ENCODE peak calls at places on chromosome 5, in five cellular contexts. One of them, this sample, is unnamed.

GRCh38 chr5:72878854-72879253 is 62.4 kb downstream of the TNPO1 start:
- DNase-seq in activated CD8-positive, alpha-beta memory T cell treated with anti-CD3 and anti-CD28 coated beads for 48 hours: no peak
- DNase-seq in neural progenitor cell: no peak
- DNase-seq in kidney: no peak
- DNase-seq in psoas muscle: no peak
- DNase-seq in this sample: no peak

GRCh38 chr5:144979516-144980264 is 809.0 kb downstream of the KCTD16 start:
- DNase-seq in neural progenitor cell: no peak
- DNase-seq in activated CD8-positive, alpha-beta memory T cell treated with anti-CD3 and anti-CD28 coated beads for 48 hours: no peak
- DNase-seq in psoas muscle: no peak
- DNase-seq in kidney: no peak
- DNase-seq in this sample: no peak

GRCh38 chr5:96590796-96591195 is 71.4 kb upstream of the CAST start:
- DNase-seq in neural progenitor cell: no peak
- DNase-seq in psoas muscle: no peak
- DNase-seq in kidney: no peak
- DNase-seq in activated CD8-positive, alpha-beta memory T cell treated with anti-CD3 and anti-CD28 coated beads for 48 hours: no peak
- DNase-seq in this sample: no peak

GRCh38 chr5:57410374-57411320 is 72.0 kb downstream of the ACTBL2 start:
- DNase-seq in activated CD8-positive, alpha-beta memory T cell treated with anti-CD3 and anti-CD28 coated beads for 48 hours: no peak
- DNase-seq in neural progenitor cell: no peak
- DNase-seq in kidney: no peak
- DNase-seq in psoas muscle: no peak
- DNase-seq in this sample: no peak

GRCh38 chr5:102971693-102972293 is 148.1 kb downstream of the GIN1 start:
- DNase-seq in psoas muscle: no peak
- DNase-seq in activated CD8-positive, alpha-beta memory T cell treated with anti-CD3 and anti-CD28 coated beads for 48 hours: no peak
- DNase-seq in neural progenitor cell: peak
- DNase-seq in kidney: no peak
- DNase-seq in this sample: no peak

GRCh38 chr5:133944263-133945230 is 23.9 kb downstream of the C5orf15 start:
- DNase-seq in activated CD8-positive, alpha-beta memory T cell treated with anti-CD3 and anti-CD28 coated beads for 48 hours: no peak
- DNase-seq in psoas muscle: no peak
- DNase-seq in kidney: no peak
- DNase-seq in neural progenitor cell: peak
- DNase-seq in this sample: no peak

GRCh38 chr5:172725785-172726184 is 45.2 kb downstream of the DUSP1 start:
- DNase-seq in neural progenitor cell: no peak
- DNase-seq in psoas muscle: no peak
- DNase-seq in kidney: peak
- DNase-seq in activated CD8-positive, alpha-beta memory T cell treated with anti-CD3 and anti-CD28 coated beads for 48 hours: no peak
- DNase-seq in this sample: no peak

GRCh38 chr5:65076251-65076869 is 307.6 kb downstream of the CWC27 start:
- DNase-seq in psoas muscle: no peak
- DNase-seq in neural progenitor cell: peak
- DNase-seq in activated CD8-positive, alpha-beta memory T cell treated with anti-CD3 and anti-CD28 coated beads for 48 hours: no peak
- DNase-seq in kidney: no peak
- DNase-seq in this sample: peak

GRCh38 chr5:96648023-96648422 is 14.2 kb upstream of the CAST start:
- DNase-seq in psoas muscle: no peak
- DNase-seq in activated CD8-positive, alpha-beta memory T cell treated with anti-CD3 and anti-CD28 coated beads for 48 hours: no peak
- DNase-seq in neural progenitor cell: no peak
- DNase-seq in kidney: no peak
- DNase-seq in this sample: no peak

GRCh38 chr5:61280766-61281427 is 51.2 kb upstream of the ZSWIM6 start:
- DNase-seq in neural progenitor cell: no peak
- DNase-seq in psoas muscle: no peak
- DNase-seq in kidney: no peak
- DNase-seq in activated CD8-positive, alpha-beta memory T cell treated with anti-CD3 and anti-CD28 coated beads for 48 hours: no peak
- DNase-seq in this sample: peak

GRCh38 chr5:54738118-54738972 is 220.8 kb downstream of the SNX18 start:
- DNase-seq in neural progenitor cell: no peak
- DNase-seq in kidney: peak
- DNase-seq in psoas muscle: peak
- DNase-seq in activated CD8-positive, alpha-beta memory T cell treated with anti-CD3 and anti-CD28 coated beads for 48 hours: no peak
- DNase-seq in this sample: peak

GRCh38 chr5:79255786-79256557 is 20.0 kb downstream of the JMY start:
- DNase-seq in activated CD8-positive, alpha-beta memory T cell treated with anti-CD3 and anti-CD28 coated beads for 48 hours: no peak
- DNase-seq in psoas muscle: no peak
- DNase-seq in neural progenitor cell: peak
- DNase-seq in kidney: no peak
- DNase-seq in this sample: no peak

GRCh38 chr5:121949885-121950284 is 11.9 kb upstream of the SRFBP1 start:
- DNase-seq in activated CD8-positive, alpha-beta memory T cell treated with anti-CD3 and anti-CD28 coated beads for 48 hours: no peak
- DNase-seq in kidney: no peak
- DNase-seq in neural progenitor cell: peak
- DNase-seq in psoas muscle: no peak
- DNase-seq in this sample: no peak

GRCh38 chr5:122815218-122815767 is 30.1 kb upstream of the SNX24 start:
- DNase-seq in psoas muscle: no peak
- DNase-seq in activated CD8-positive, alpha-beta memory T cell treated with anti-CD3 and anti-CD28 coated beads for 48 hours: no peak
- DNase-seq in neural progenitor cell: no peak
- DNase-seq in kidney: no peak
- DNase-seq in this sample: no peak

GRCh38 chr5:146878471-146879172 is at the start of gene PPP2R2B:
- DNase-seq in kidney: peak
- DNase-seq in neural progenitor cell: peak
- DNase-seq in psoas muscle: peak
- DNase-seq in activated CD8-positive, alpha-beta memory T cell treated with anti-CD3 and anti-CD28 coated beads for 48 hours: peak
- DNase-seq in this sample: peak

GRCh38 chr5:1400211-1400855 is 44.9 kb downstream of the SLC6A3 start:
- DNase-seq in kidney: no peak
- DNase-seq in activated CD8-positive, alpha-beta memory T cell treated with anti-CD3 and anti-CD28 coated beads for 48 hours: no peak
- DNase-seq in psoas muscle: peak
- DNase-seq in neural progenitor cell: no peak
- DNase-seq in this sample: no peak

GRCh38 chr5:90477816-90478215 is 3.2 kb downstream of the POLR3G start:
- DNase-seq in psoas muscle: no peak
- DNase-seq in activated CD8-positive, alpha-beta memory T cell treated with anti-CD3 and anti-CD28 coated beads for 48 hours: no peak
- DNase-seq in neural progenitor cell: no peak
- DNase-seq in kidney: no peak
- DNase-seq in this sample: no peak

GRCh38 chr5:1744393-1745189 is 55.0 kb downstream of the MRPL36 start:
- DNase-seq in kidney: peak
- DNase-seq in activated CD8-positive, alpha-beta memory T cell treated with anti-CD3 and anti-CD28 coated beads for 48 hours: no peak
- DNase-seq in psoas muscle: no peak
- DNase-seq in neural progenitor cell: no peak
- DNase-seq in this sample: no peak

GRCh38 chr5:176697267-176697928 is 50.1 kb downstream of the TSPAN17 start:
- DNase-seq in neural progenitor cell: peak
- DNase-seq in psoas muscle: no peak
- DNase-seq in activated CD8-positive, alpha-beta memory T cell treated with anti-CD3 and anti-CD28 coated beads for 48 hours: no peak
- DNase-seq in kidney: no peak
- DNase-seq in this sample: no peak

This sample was measured in left ventricle myocardium inferior.